ENCODE peak calls at places on chromosomes 3 and 15, in six cellular contexts. A is ovary, R is breast epithelium, U is tibial nerve, J is HepG2, V is adrenal gland. I is an unnamed sample. For H3K36me3, the result is how much of the 10 kb centered on the place peaks cover.

GRCh38 chr3:53078656-53079055 is 32.8 kb upstream of the SFMBT1 start:
- DNase-seq in R (no peak), U (no peak), A (peak), V (no peak), J (no peak), I (no peak)

GRCh38 chr15:97692317-97693015 is 268.0 kb upstream of the ARRDC4 start:
- DNase-seq in R (no peak), U (no peak), V (no peak), A (no peak), J (no peak), I (peak)

GRCh38 chr3:128276577-128277183 is 123.4 kb downstream of the EEFSEC start:
- DNase-seq in A (no peak), U (no peak), V (no peak), J (no peak), R (no peak), I (no peak)

GRCh38 chr3:86788371-86788770 is 202.6 kb downstream of the VGLL3 start:
- DNase-seq in V (no peak), U (no peak), J (no peak), A (no peak), R (no peak), I (no peak)

GRCh38 chr3:65490132-65490531 is 548.6 kb downstream of the MAGI1 start:
- DNase-seq in U (no peak), A (no peak), R (no peak), V (no peak), J (no peak), I (no peak)

GRCh38 chr15:82262422-82263026 is at the start of the genes EFL1 and SAXO2:
- DNase-seq in A (peak), U (peak), V (peak), J (peak), R (peak), I (peak)

GRCh38 chr15:95842576-95842975 is 487.9 kb upstream of the NR2F2 start:
- DNase-seq in U (no peak), J (no peak), R (no peak), A (no peak), V (no peak), I (no peak)

GRCh38 chr3:74606987-74607386 is 7.5 kb downstream of the CNTN3 start:
- DNase-seq in R (no peak), V (no peak), J (no peak), A (no peak), U (no peak), I (no peak)

GRCh38 chr15:72907733-72908132 is 124.2 kb upstream of the ADPGK start:
- DNase-seq in J (no peak), U (no peak), A (peak), V (peak), R (no peak), I (no peak)

GRCh38 chr3:51538115-51538458 is 432 bp upstream of the RAD54L2 start:
- DNase-seq in R (no peak), J (no peak), A (no peak), U (no peak), V (no peak), I (no peak)

GRCh38 chr3:58874795-58875194 is 175.0 kb downstream of the CFAP20DC start:
- DNase-seq in U (no peak), J (no peak), A (no peak), V (no peak), R (no peak), I (no peak)

GRCh38 chr3:194395767-194396527 is 3.1 kb downstream of the GP5 start:
- DNase-seq in V (no peak), J (peak), A (peak), U (no peak), R (no peak), I (no peak)

GRCh38 chr3:195900426-195901355 is 7.7 kb downstream of the TNK2 start:
- DNase-seq in R (peak), J (peak), A (no peak), U (peak), V (peak), I (peak)

GRCh38 chr15:51688863-51689262 is 7.6 kb downstream of the SCG3 start:
- DNase-seq in R (no peak), A (no peak), V (no peak), U (no peak), J (no peak), I (no peak)

GRCh38 chr3:31981206-31982181 is at the start of the genes OSBPL10 and ZNF860:
- DNase-seq in J (peak), U (peak), R (peak), V (peak), A (peak), I (peak)

GRCh38 chr3:43786102-43786952 is 95.6 kb downstream of the ABHD5 start:
- DNase-seq in J (no peak), R (no peak), A (no peak), V (no peak), U (no peak), I (no peak)

GRCh38 chr15:85559530-85559929 is 179.1 kb downstream of the AKAP13 start:
- DNase-seq in A (no peak), R (no peak), V (no peak), U (no peak), J (no peak), I (no peak)
- TF ChIP-seq POLR2A in A (no peak), R (no peak), V (no peak), U (no peak), J (no peak), I (no peak)

DNA sequence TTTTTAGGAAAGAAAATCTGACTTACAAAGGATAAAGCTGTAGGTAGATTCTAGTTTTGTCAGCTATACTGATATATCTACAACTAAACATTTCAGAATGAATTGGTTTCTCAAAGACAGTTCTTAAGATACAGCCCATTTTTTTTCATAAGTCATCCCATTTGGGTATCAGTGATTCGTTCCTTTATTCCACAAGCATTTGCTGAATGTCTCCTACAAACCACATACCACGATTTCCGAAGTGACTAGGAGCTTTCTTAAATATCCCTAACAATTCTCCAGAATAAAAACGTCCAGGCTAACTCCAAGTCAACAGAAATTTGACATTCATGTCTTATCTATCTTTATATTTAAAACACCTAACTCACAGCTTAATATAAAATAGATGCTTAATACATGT is 59.8 kb downstream of the TP53BP1 start:
- DNase-seq in A (no peak), U (no peak), J (no peak), R (no peak), V (no peak), I (no peak)
- H3K36me3 ChIP-seq in A (under half), U (under half), J (under half), R (under half), V (under half), I (under half)

DNA sequence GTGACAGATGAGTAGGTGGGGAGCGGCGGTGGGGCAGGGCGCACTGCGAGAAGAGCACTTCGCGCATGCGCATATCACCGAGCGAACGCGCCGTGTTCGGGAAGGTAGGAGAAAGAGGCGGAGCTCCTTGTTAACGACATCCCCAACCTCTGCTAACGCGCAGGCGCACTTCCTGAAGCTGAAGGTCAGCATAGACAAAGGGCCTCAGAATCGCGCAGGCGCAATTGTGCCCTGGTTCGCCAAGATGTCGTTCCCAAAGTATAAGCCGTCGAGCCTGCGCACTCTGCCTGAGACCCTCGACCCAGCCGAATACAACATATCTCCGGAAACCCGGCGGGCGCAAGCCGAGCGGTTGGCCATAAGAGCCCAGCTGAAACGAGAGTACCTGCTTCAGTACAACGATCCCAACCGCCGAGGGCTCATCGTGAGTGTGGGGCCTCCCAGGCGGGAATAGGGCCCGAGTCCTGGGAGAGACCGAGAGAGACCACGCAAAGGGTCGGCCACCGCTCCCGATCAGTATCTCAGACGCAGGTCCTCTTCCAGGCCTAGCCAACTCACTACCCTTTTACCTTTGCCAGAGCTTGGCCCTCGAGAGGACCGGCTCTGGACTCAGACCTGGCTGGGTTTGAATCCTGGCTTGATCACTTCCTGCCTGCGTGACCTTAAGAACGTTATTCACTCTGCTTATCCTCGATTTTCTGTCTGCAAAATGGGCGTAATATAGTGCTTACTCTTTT is at the start of gene NDUFB4:
- DNase-seq in J (peak), U (peak), A (peak), V (peak), R (peak), I (peak)
- TF ChIP-seq POLR2A in J (peak), U (peak), A (peak), V (peak), R (peak), I (peak)

GRCh38 chr15:80789836-80790235 is 10.7 kb downstream of the CEMIP start:
- DNase-seq in J (no peak), V (no peak), R (no peak), U (no peak), A (no peak), I (no peak)
- H3K36me3 ChIP-seq in J (half or more), V (under half), R (under half), U (under half), A (under half), I (under half)

DNA sequence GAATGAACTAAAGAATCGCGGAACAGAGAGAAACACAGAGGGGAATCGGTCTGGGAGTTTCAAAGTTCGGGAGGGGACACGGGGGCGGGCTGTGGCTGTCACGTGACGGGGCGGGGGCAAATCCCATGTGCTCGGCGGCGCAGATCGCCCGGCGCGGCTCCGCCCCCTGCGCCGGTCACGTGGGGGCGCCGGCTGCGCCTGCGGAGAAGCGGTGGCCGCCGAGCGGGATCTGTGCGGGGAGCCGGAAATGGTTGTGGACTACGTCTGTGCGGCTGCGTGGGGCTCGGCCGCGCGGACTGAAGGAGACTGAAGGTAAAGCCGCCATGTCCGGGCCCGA is at the start of gene EIF4G1:
- DNase-seq in A (peak), J (peak), V (peak), R (peak), U (peak), I (peak)
- TF ChIP-seq POLR2A in A (peak), J (peak), V (no peak), R (peak), U (no peak), I (peak)

GRCh38 chr15:27674826-27675225 is 424.3 kb downstream of the OCA2 start:
- DNase-seq in J (no peak), A (no peak), V (no peak), U (no peak), R (no peak), I (no peak)

GRCh38 chr15:27671794-27672438 is 427.2 kb downstream of the OCA2 start:
- DNase-seq in U (no peak), J (no peak), V (no peak), R (no peak), A (no peak), I (no peak)

GRCh38 chr15:27670481-27670880 is 428.6 kb downstream of the OCA2 start:
- DNase-seq in J (no peak), U (no peak), R (no peak), V (no peak), A (no peak), I (no peak)

GRCh38 chr15:27673766-27674445 is 425.2 kb downstream of the OCA2 start:
- DNase-seq in A (no peak), J (no peak), R (no peak), V (no peak), U (no peak), I (no peak)

DNA sequence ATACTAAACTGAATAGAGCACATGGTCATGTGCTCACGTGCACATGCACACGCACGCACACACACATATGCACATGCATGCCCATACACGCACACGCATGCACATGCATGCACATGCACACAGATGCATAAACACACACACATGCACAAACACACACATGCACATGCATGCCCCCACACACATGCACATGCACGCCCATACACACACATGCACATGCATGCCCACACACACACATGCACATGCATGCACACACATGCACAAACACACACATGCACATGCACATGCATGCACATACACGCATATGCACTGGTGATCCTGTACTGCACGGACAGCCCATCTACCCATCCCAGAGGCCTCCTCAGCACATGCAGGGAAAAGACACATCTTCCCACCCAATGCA is 426.6 kb downstream of the OCA2 start:
- DNase-seq in J (no peak), V (no peak), U (no peak), R (no peak), A (no peak), I (no peak)
- H3K36me3 ChIP-seq in J (under half), V (under half), U (under half), R (under half), A (under half), I (under half)

DNA sequence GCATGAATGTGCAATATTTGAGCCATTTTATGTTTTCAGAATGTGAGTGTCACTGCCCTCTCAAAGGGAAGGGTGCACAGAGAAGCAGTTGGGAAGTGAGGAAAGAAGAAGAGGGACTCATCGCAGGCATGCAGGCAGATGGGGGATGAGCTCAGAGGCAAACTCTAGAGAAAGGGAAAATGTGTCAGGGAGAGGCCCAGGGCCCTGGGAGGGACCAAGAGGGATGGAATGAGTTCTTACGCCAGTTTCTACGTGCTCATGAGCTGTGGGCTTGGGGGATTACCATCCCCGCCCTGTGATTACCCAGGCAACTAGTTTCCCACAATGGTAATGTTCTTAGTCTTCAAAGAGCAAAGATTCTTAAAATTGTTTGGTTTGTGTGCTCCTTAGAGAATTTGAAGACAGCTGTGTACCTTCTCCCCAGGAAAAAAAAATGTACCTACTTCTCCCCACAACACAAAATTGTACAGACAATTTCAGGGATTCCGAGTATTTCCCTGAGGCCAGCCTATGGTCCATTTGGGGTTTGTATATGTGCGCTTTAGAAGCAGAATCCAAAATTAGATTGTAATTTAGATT is 17.8 kb downstream of the GCSAM start:
- DNase-seq in U (no peak), R (no peak), J (no peak), A (no peak), V (no peak), I (no peak)
- TF ChIP-seq POLR2A in U (no peak), R (no peak), J (no peak), A (no peak), V (no peak), I (no peak)

GRCh38 chr15:57789225-57789624 is 82.7 kb downstream of the POLR2M start:
- DNase-seq in U (no peak), A (no peak), J (no peak), R (no peak), V (no peak), I (no peak)

GRCh38 chr15:57785039-57785438 is 78.5 kb downstream of the POLR2M start:
- DNase-seq in R (no peak), V (no peak), J (no peak), A (no peak), U (no peak), I (no peak)

GRCh38 chr15:57784081-57784488 is 77.6 kb downstream of the POLR2M start:
- DNase-seq in A (no peak), J (no peak), R (peak), U (no peak), V (no peak), I (peak)

GRCh38 chr15:57782731-57783130 is 76.2 kb downstream of the POLR2M start:
- DNase-seq in A (no peak), J (no peak), V (no peak), R (no peak), U (no peak), I (no peak)

GRCh38 chr15:57785959-57786358 is 79.4 kb downstream of the POLR2M start:
- DNase-seq in A (no peak), V (no peak), U (no peak), J (no peak), R (no peak), I (no peak)
- H3K36me3 ChIP-seq in A (under half), V (under half), U (under half), J (under half), R (under half), I (under half)